ENCODE peak calls at places on chromosomes 3 and 15, in four cellular contexts. D is activated gamma-delta T cell treated with Interleukin-2 at 50 U/mL for 16 hours; M is WERI-Rb-1; G is naive thymus-derived CD8-positive, alpha-beta T cell. E is an unnamed sample.

GRCh38 chr3:20007960-20008359 is 4.1 kb downstream of the PP2D1 start:
- DNase-seq in D (no peak), M (no peak), G (no peak), E (no peak)

GRCh38 chr15:75362642-75363249 is 5.7 kb downstream of the MAN2C1 start:
- DNase-seq in D (no peak), M (no peak), G (no peak), E (no peak)

GRCh38 chr15:69460481-69460880 is 7.9 kb downstream of the RPLP1 start:
- DNase-seq in D (no peak), M (no peak), G (no peak), E (no peak)

GRCh38 chr15:20645956-20646355 is 104.4 kb upstream of the GOLGA6L6 start:
- DNase-seq in D (no peak), M (no peak), G (no peak), E (peak)

GRCh38 chr15:77634266-77634962 is 1.7 kb upstream of the LINGO1 start:
- DNase-seq in D (peak), M (peak), G (peak), E (peak)

GRCh38 chr15:48366574-48367312 is 35.5 kb downstream of the DUT start:
- DNase-seq in D (no peak), M (no peak), G (no peak), E (no peak)

GRCh38 chr3:16884748-16885587 is at the start of gene PLCL2:
- DNase-seq in D (peak), M (peak), G (peak), E (peak)

GRCh38 chr3:23809294-23809693 is 3.5 kb downstream of the UBE2E1 start:
- DNase-seq in D (no peak), M (no peak), G (no peak), E (no peak)

GRCh38 chr15:80789296-80789695 is 10.1 kb downstream of the CEMIP start:
- DNase-seq in D (no peak), M (no peak), G (no peak), E (no peak)

GRCh38 chr15:82081904-82082810 is 36.3 kb upstream of the MEX3B start:
- DNase-seq in D (no peak), M (peak), G (no peak), E (no peak)

GRCh38 chr15:85614059-85614458 is 180.7 kb downstream of the KLHL25 start:
- DNase-seq in D (no peak), M (no peak), G (no peak), E (no peak)

GRCh38 chr15:41621200-41622193 is 38.7 kb upstream of the MGA start:
- DNase-seq in D (peak), M (peak), G (peak), E (peak)

GRCh38 chr3:61600195-61600594 is 38.8 kb downstream of the PTPRG start:
- DNase-seq in D (no peak), M (no peak), G (no peak), E (no peak)

GRCh38 chr3:22582291-22582690 is 620.8 kb upstream of the UBE2E2 start:
- DNase-seq in D (no peak), M (no peak), G (no peak), E (no peak)

GRCh38 chr3:151439652-151440125 is 21.2 kb downstream of the IGSF10 start:
- DNase-seq in D (no peak), M (no peak), G (no peak), E (peak)